ENCODE peak calls at places on chromosome 16, in five cellular contexts. I is left lung, O is cardiac muscle cell, M is thoracic aorta, R is heart left ventricle. T is an unnamed sample.

GRCh38 chr16:84205976-84206691 is 15.2 kb downstream of the ADAD2 start:
- DNase-seq in I (no peak), R (no peak), O (no peak), M (no peak), T (no peak)

GRCh38 chr16:2535644-2536021 is 2.2 kb upstream of the PDPK1 start:
- DNase-seq in M (no peak), R (no peak), O (peak), I (peak), T (no peak)

GRCh38 chr16:10145636-10146035 is 36.6 kb downstream of the GRIN2A start:
- DNase-seq in M (no peak), O (no peak), R (no peak), I (no peak), T (no peak)

GRCh38 chr16:49620158-49620867 is 235.6 kb downstream of the ZNF423 start:
- DNase-seq in I (no peak), O (peak), R (peak), M (peak), T (no peak)

GRCh38 chr16:53913920-53914319 is 210.0 kb downstream of the FTO start:
- DNase-seq in I (no peak), O (no peak), R (no peak), M (no peak), T (no peak)

GRCh38 chr16:20611350-20611902 is 35.3 kb upstream of the ACSM2B start:
- DNase-seq in I (peak), O (no peak), R (no peak), M (no peak), T (no peak)

GRCh38 chr16:8713635-8714097 is 39.2 kb downstream of the ABAT start:
- DNase-seq in I (no peak), O (no peak), R (no peak), M (no peak), T (no peak)

GRCh38 chr16:10964891-10965326 is 20.5 kb downstream of the CLEC16A start:
- DNase-seq in I (no peak), O (no peak), M (no peak), R (no peak), T (no peak)

GRCh38 chr16:2001456-2002355 is 7.9 kb downstream of the ZNF598 start:
- DNase-seq in O (no peak), I (peak), M (no peak), R (no peak), T (no peak)

GRCh38 chr16:4339909-4340308 is 11.2 kb downstream of the PAM16 start:
- DNase-seq in O (peak), R (no peak), M (no peak), I (no peak), T (no peak)
- TF ChIP-seq CTCF in O (peak), R (no peak), M (no peak), I (no peak), T (no peak)

DNA sequence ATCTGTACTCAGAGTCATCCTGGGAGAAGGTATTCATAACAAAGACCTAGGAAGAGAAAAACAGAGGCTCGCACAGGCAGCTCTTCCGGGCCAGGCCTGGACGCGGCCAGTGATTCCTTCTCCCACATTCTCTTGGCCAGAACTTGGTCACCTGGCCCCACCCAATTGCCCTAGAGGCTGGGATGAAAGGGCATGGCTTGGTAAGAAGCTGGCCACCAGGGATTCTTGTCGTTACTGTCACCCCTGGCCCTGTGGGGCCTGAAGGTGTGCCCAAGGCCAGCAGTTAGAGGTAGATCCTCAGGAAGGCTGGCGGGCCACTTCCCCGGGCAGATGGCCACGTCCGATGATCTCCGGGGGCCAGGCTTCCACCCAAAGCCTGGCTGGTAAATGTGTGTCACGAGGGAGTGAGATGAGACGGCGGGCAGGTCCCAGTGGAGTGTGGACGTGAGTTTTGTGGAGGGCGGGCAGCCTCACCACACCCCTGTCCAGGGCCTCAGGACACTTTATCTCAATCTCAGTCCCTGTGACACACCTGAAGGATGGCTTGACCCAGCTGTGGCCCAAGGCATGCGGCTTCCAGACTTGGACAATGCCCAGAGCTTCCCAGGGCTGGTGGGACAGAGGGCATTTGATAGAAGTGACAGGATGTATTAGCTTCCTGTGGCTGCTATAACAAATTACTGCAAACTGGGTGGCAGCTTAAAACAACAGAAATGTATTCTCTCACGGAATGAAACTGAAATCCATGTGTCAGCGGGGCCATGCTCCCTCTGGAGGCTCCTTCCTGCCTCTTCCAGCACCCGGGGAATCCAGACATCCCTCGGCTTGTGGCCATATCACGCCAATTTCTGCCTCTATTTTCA is 66.3 kb upstream of the GSE1 start:
- DNase-seq in O (no peak), I (peak), M (no peak), R (no peak), T (no peak)
- TF ChIP-seq CTCF in O (peak), I (no peak), M (no peak), R (peak), T (no peak)

DNA sequence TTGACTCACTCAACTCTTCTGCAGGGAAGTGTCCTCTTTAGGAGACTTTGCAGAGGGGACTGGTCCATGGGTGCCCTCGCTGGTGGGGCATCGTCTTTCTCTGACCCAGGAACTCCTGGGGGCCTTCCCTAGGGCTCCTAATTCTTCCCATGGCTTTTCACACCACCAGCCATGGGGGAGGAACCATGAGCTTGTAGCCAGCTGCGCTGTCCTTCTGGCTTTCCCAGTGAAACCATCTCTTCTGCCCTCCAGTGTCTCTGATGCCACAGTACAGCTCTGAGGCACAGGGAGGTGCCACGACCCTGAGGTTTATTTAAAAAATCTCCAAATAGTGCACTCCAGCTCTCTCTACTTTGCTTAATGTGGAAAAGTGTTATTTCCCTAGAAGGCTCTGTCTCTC is 78.6 kb downstream of the SDR42E1 start:
- DNase-seq in R (no peak), M (no peak), I (no peak), O (no peak), T (no peak)
- TF ChIP-seq CTCF in R (no peak), M (no peak), I (no peak), O (peak), T (no peak)

DNA sequence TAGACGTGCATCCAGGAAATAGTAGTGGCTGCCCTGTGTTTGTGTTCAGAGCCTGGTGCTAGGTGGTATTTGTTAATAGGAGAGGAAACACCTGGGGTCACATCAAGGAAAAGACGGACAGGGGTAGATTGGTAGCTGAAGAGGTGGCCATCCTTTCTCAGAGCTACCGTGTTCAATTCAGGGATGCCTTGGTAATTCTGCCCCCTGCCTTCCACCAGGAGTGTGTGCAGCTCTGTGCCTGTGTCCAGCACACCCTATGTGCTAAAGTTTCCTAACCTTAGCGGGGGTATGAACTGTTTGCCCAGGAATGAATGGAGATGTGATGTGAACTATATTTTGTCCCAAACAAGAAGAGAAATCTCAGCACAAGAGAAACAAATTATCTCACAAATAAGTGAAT is 174.1 kb upstream of the MPHOSPH6 start:
- DNase-seq in I (no peak), O (peak), R (no peak), M (no peak), T (no peak)
- TF ChIP-seq CTCF in I (peak), O (peak), R (peak), M (peak), T (peak)

GRCh38 chr16:85935391-85935956 is 36.5 kb downstream of the IRF8 start:
- DNase-seq in O (no peak), M (no peak), I (no peak), R (no peak), T (no peak)
- TF ChIP-seq CTCF in O (no peak), M (no peak), I (no peak), R (no peak), T (no peak)

DNA sequence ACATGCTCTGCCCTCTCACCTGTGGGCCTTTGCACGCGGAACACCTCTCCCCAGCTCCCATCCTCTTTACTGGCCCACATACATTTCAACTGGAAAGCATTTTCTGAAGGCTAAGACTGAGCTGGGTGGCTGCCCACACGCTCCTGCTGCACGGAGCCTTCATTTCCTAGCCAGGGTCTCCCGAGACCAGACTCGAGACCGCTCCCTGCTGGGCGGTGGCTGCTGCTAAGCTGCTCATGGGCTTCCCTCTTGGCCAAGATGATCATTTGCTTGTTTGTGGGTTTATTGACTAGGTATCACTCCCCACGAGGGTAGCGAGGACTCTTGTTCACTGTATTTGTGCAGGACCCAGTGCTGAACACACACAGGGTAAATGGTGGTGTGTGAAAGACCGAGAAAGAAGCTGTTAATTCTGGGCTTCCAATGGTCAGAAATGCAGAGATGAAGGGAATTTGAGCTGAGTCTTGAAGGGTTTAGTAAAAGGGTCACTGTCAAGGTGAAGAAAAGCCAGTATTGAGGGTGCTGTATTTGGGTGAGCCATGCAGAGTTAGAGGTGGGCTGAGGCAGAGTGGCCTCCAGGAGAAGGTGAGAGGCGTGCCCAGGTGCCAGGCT is 907 bp downstream of the TRAPPC2L start:
- DNase-seq in O (peak), I (peak), R (peak), M (no peak), T (no peak)
- TF ChIP-seq CTCF in O (peak), I (peak), R (peak), M (peak), T (peak)